ENCODE peak calls at places on chromosomes 13 and 19, in six cellular contexts. F, S, W, P, G and O are unnamed samples.

GRCh38 chr13:73235385-73235784 is 176.6 kb downstream of the KLF5 start:
- DNase-seq in S (no peak), F (no peak), W (no peak), G (no peak), P (no peak), O (no peak)

GRCh38 chr13:74465279-74465678 is 331.1 kb upstream of the KLF12 start:
- DNase-seq in G (no peak), W (no peak), F (no peak), P (no peak), S (no peak), O (no peak)

GRCh38 chr19:44582581-44583265 is 30.6 kb upstream of the IGSF23 start:
- DNase-seq in P (no peak), W (peak; percentile 46), S (no peak), F (no peak), G (no peak), O (peak; percentile 56)

GRCh38 chr13:99606322-99607089 is 105.2 kb downstream of the TM9SF2 start:
- DNase-seq in P (peak; percentile 97), W (peak; percentile 86), F (peak; percentile 88), G (peak; percentile 91), S (peak; percentile 91), O (peak; percentile 89)

GRCh38 chr13:48555441-48555840 is 22.6 kb upstream of the RCBTB2 start:
- DNase-seq in F (no peak), P (no peak), G (no peak), S (no peak), W (no peak), O (no peak)

GRCh38 chr19:49847731-49848696 is 2.9 kb upstream of the PTOV1 start:
- DNase-seq in S (no peak), G (no peak), W (peak; percentile 93), P (no peak), F (no peak), O (peak; percentile 85)

GRCh38 chr19:12938536-12939291 is at the start of gene CALR:
- DNase-seq in S (no peak), G (no peak), P (no peak), F (peak; percentile 37), W (peak; percentile 39), O (peak; percentile 47)

GRCh38 chr19:44071824-44072542 is at the start of gene ZNF284:
- DNase-seq in S (peak; percentile 82), F (peak; percentile 83), W (peak; percentile 84), P (peak; percentile 88), G (peak; percentile 85), O (peak; percentile 90)

GRCh38 chr19:57802269-57802668 is 12.4 kb downstream of the ZNF552 start:
- DNase-seq in P (no peak), F (no peak), S (no peak), W (no peak), G (no peak), O (no peak)

GRCh38 chr13:51892657-51893056 is 30.9 kb downstream of the CCDC70 start:
- DNase-seq in S (no peak), F (no peak), W (no peak), P (no peak), G (peak; percentile 15), O (no peak)

GRCh38 chr13:113059891-113060290 is 45.7 kb upstream of the F7 start:
- DNase-seq in W (no peak), P (peak; percentile 66), G (no peak), F (no peak), S (peak; percentile 11), O (no peak)

GRCh38 chr13:29654807-29655547 is 59.5 kb upstream of the SLC7A1 start:
- DNase-seq in S (no peak), P (no peak), F (no peak), G (no peak), W (no peak), O (peak; percentile 67)

GRCh38 chr19:42254083-42254849 is 662 bp downstream of the ERF start:
- DNase-seq in F (peak; percentile 82), P (peak; percentile 92), S (peak; percentile 79), G (peak; percentile 81), W (peak; percentile 63), O (peak; percentile 58)

GRCh38 chr19:5166262-5166661 is 174.3 kb downstream of the PTPRS start:
- DNase-seq in F (no peak), P (no peak), S (no peak), G (no peak), W (peak; percentile 48), O (peak; percentile 38)

GRCh38 chr19:33828266-33829075 is 31.8 kb downstream of the KCTD15 start:
- DNase-seq in G (peak; percentile 49), F (no peak), S (no peak), W (no peak), P (peak; percentile 45), O (no peak)